ENCODE peak calls at places on chromosomes 1 and 21, in four cellular contexts. F is K562, Z is HepG2, X is GM12878. U is an unnamed sample.

GRCh38 chr1:23282967-23283366 is 61.1 kb downstream of the HNRNPR start:
- DNase-seq in X (no peak), Z (no peak), F (no peak), U (no peak)

GRCh38 chr1:24416666-24417391 is 1.2 kb downstream of the NIPAL3 start:
- DNase-seq in F (peak; percentile 53), X (peak; percentile 34), Z (peak; percentile 48), U (no peak)

GRCh38 chr1:29319300-29320110 is 83.2 kb downstream of the PTPRU start:
- DNase-seq in X (no peak), Z (peak; percentile 32), F (no peak), U (no peak)

GRCh38 chr1:243496173-243496553 is 240.3 kb downstream of the SDCCAG8 start:
- DNase-seq in F (no peak), X (no peak), Z (no peak), U (no peak)

GRCh38 chr1:12570291-12570690 is 47.7 kb downstream of the DHRS3 start:
- DNase-seq in Z (no peak), X (no peak), F (no peak), U (no peak)

GRCh38 chr1:161038523-161039153 is at the start of gene TSTD1:
- DNase-seq in Z (no peak), X (no peak), F (peak; percentile 45), U (no peak)

GRCh38 chr1:119298687-119299086 is 69.9 kb upstream of the HAO2 start:
- DNase-seq in X (no peak), F (no peak), Z (peak; percentile 58), U (no peak)

GRCh38 chr1:6351480-6352137 is 42.0 kb downstream of the ACOT7 start:
- DNase-seq in X (no peak), F (no peak), Z (no peak), U (no peak)

GRCh38 chr21:35314896-35315582 is 265.9 kb upstream of the RUNX1 start:
- DNase-seq in F (no peak), X (no peak), Z (no peak), U (no peak)

GRCh38 chr1:26550946-26551345 is 21.4 kb downstream of the RPS6KA1 start:
- DNase-seq in Z (no peak), X (no peak), F (no peak), U (no peak)

GRCh38 chr1:50106095-50106761 is 2.5 kb upstream of the ELAVL4 start:
- DNase-seq in X (no peak), Z (no peak), F (no peak), U (no peak)

GRCh38 chr1:15510611-15511405 is 13.2 kb downstream of the CASP9 start:
- DNase-seq in Z (no peak), F (no peak), X (no peak), U (no peak)

GRCh38 chr1:37323486-37324377 is 150.6 kb upstream of the ZC3H12A start:
- DNase-seq in X (no peak), Z (peak; percentile 33), F (peak; percentile 88), U (peak; percentile 51)

GRCh38 chr1:201791051-201791774 is 37.7 kb upstream of the IPO9 start:
- DNase-seq in X (no peak), F (no peak), Z (no peak), U (no peak)

GRCh38 chr1:89489037-89489729 is 35.4 kb upstream of the LRRC8B start:
- DNase-seq in F (no peak), Z (no peak), X (no peak), U (no peak)

GRCh38 chr1:100930494-100930893 is 34.6 kb downstream of the SLC30A7 start:
- DNase-seq in X (no peak), Z (no peak), F (no peak), U (no peak)

GRCh38 chr21:44444286-44444931 is 10.9 kb upstream of the LRRC3 start:
- DNase-seq in F (peak; percentile 53), X (no peak), Z (peak; percentile 66), U (peak; percentile 71)

GRCh38 chr21:17823846-17824245 is 4.7 kb upstream of the C21orf91 start:
- DNase-seq in X (no peak), Z (no peak), F (no peak), U (no peak)

GRCh38 chr1:11845641-11846335 is 1.8 kb downstream of the NPPA start:
- DNase-seq in X (no peak), Z (peak; percentile 18), F (peak; percentile 72), U (no peak)

GRCh38 chr1:205774277-205775014 is 836 bp downstream of the RAB29 start:
- DNase-seq in X (peak; percentile 58), Z (peak; percentile 35), F (peak; percentile 63), U (peak; percentile 45)

GRCh38 chr1:61352845-61353435 is 270.6 kb downstream of the NFIA start:
- DNase-seq in X (no peak), F (no peak), Z (no peak), U (no peak)

GRCh38 chr1:1928231-1929101 is 9.4 kb upstream of the TMEM52 start:
- DNase-seq in X (no peak), F (no peak), Z (no peak), U (no peak)

GRCh38 chr1:5485436-5485835 is 506.8 kb downstream of the NPHP4 start:
- DNase-seq in F (no peak), X (no peak), Z (no peak), U (no peak)

GRCh38 chr1:12338793-12339192 is 109.0 kb downstream of the VPS13D start:
- DNase-seq in X (no peak), Z (no peak), F (no peak), U (no peak)

GRCh38 chr1:91871994-91872393 is 14.0 kb downstream of the TGFBR3 start:
- DNase-seq in Z (no peak), X (no peak), F (no peak), U (no peak)

GRCh38 chr1:156893048-156893953 is at the start of gene PEAR1:
- DNase-seq in X (no peak), F (no peak), Z (no peak), U (no peak)

GRCh38 chr1:117613249-117613968 is 7.6 kb downstream of the TENT5C start:
- DNase-seq in X (no peak), Z (no peak), F (peak; percentile 65), U (no peak)

GRCh38 chr21:46250146-46250725 is 21.7 kb upstream of the LSS start:
- DNase-seq in Z (no peak), F (no peak), X (no peak), U (no peak)

GRCh38 chr1:99942723-99943122 is 27.1 kb upstream of the SLC35A3 start:
- DNase-seq in X (no peak), Z (no peak), F (no peak), U (no peak)

GRCh38 chr1:156099282-156099681 is 15.2 kb upstream of the LMNA start:
- DNase-seq in F (no peak), Z (no peak), X (no peak), U (no peak)

GRCh38 chr1:34418166-34418565 is 241.5 kb downstream of the C1orf94 start:
- DNase-seq in X (no peak), Z (no peak), F (no peak), U (no peak)

GRCh38 chr1:34408011-34408410 is 231.3 kb downstream of the C1orf94 start:
- DNase-seq in F (no peak), Z (no peak), X (no peak), U (no peak)

GRCh38 chr1:34415140-34415539 is 238.4 kb downstream of the C1orf94 start:
- DNase-seq in X (no peak), F (no peak), Z (no peak), U (no peak)

GRCh38 chr1:34409689-34410229 is 233.1 kb downstream of the C1orf94 start:
- DNase-seq in X (no peak), F (no peak), Z (no peak), U (no peak)

GRCh38 chr1:34412597-34413392 is 236.1 kb downstream of the C1orf94 start:
- DNase-seq in F (no peak), X (no peak), Z (no peak), U (no peak)
- TF ChIP-seq BHLHE40 in F (no peak), X (no peak), Z (no peak), U (no peak)

GRCh38 chr1:231934797-231935196 is 308.2 kb downstream of the DISC1 start:
- DNase-seq in F (no peak), Z (peak; percentile 87), X (no peak), U (no peak)
- TF ChIP-seq TARDBP in F (no peak), Z (no peak), X (no peak), U (no peak)

GRCh38 chr21:30207252-30207579 is 8.7 kb downstream of the CLDN8 start:
- DNase-seq in X (no peak), Z (no peak), F (no peak), U (no peak)

GRCh38 chr21:30206551-30207251 is 9.2 kb downstream of the CLDN8 start:
- DNase-seq in Z (no peak), F (no peak), X (no peak), U (no peak)

DNA sequence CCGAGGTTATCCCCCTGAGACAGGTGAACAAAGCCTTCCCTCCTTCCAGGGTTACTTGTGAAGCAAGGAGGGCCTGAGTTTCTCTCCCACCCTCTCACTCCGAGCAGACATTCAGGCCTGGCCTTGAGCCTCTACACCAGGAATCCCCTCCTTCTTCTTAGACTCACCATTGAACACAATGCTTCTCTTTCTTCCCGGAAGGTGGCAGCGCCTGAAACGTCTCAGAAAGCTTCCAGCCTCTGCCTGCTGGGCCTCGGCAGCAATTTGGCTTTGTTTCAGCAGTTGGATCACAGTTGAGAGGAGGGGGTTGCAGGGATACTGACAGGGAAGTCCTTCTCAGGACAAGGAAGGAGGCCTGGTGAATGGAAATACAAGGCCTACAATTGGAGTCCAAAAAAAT is 6.3 kb downstream of the CLDN8 start:
- DNase-seq in Z (no peak), F (no peak), X (no peak), U (no peak)
- TF ChIP-seq BHLHE40 in Z (no peak), F (no peak), X (no peak), U (no peak)

GRCh38 chr21:26800001-26800400 is 45.2 kb downstream of the ADAMTS1 start:
- DNase-seq in Z (no peak), X (no peak), F (no peak), U (no peak)
- TF ChIP-seq TARDBP in Z (no peak), X (no peak), F (no peak), U (no peak)